ENCODE peak calls at places on chromosomes 4 and X, in six cellular contexts. G, Q, Y, U, E and X are unnamed samples.

GRCh38 chr4:62023633-62024032 is 823.5 kb downstream of the ADGRL3 start:
- DNase-seq in E (no peak), U (no peak), Y (no peak), Q (no peak), G (no peak), X (no peak)

GRCh38 chrX:127187095-127187494 is 367.6 kb downstream of the PRR32 start:
- DNase-seq in E (no peak), G (no peak), U (no peak), Q (no peak), Y (peak; percentile 3), X (no peak)

GRCh38 chrX:10103023-10103422 is 53.8 kb upstream of the CLCN4 start:
- DNase-seq in G (peak; percentile 32), Y (no peak), U (no peak), E (peak; percentile 24), Q (no peak), X (no peak)

GRCh38 chr4:103032575-103032974 is 13.1 kb upstream of the SLC9B1 start:
- DNase-seq in Q (no peak), G (no peak), U (peak; percentile 73), Y (peak; percentile 75), E (peak; percentile 32), X (peak; percentile 13)

GRCh38 chrX:109966246-109966645 is 36.7 kb upstream of the TMEM164 start:
- DNase-seq in E (no peak), G (no peak), U (no peak), Q (no peak), Y (no peak), X (peak; percentile 24)

GRCh38 chr4:108080752-108081151 is 88.0 kb downstream of the LEF1 start:
- DNase-seq in G (no peak), Y (no peak), E (no peak), U (no peak), Q (no peak), X (no peak)

GRCh38 chr4:183727482-183727881 is 68.4 kb downstream of the TRAPPC11 start:
- DNase-seq in Q (no peak), E (no peak), U (no peak), G (no peak), Y (no peak), X (no peak)

GRCh38 chr4:104896623-104897296 is 249.9 kb upstream of the TET2 start:
- DNase-seq in E (no peak), Y (no peak), U (no peak), Q (no peak), G (no peak), X (peak; percentile 40)

GRCh38 chr4:2745981-2746806 is 9.9 kb downstream of the TNIP2 start:
- DNase-seq in G (peak; percentile 10), Y (peak; percentile 76), U (no peak), Q (no peak), E (peak; percentile 85), X (peak; percentile 65)

GRCh38 chrX:136810493-136810892 is 29.8 kb upstream of the ARHGEF6 start:
- DNase-seq in E (no peak), U (no peak), Q (no peak), G (no peak), Y (peak; percentile 9), X (no peak)

GRCh38 chrX:20947411-20947912 is 426.8 kb upstream of the CNKSR2 start:
- DNase-seq in Q (no peak), E (no peak), U (no peak), G (no peak), Y (no peak), X (no peak)

GRCh38 chrX:148501121-148502066 is 977 bp downstream of the AFF2 start:
- DNase-seq in G (no peak), Y (peak; percentile 69), E (no peak), Q (no peak), U (no peak), X (no peak)

GRCh38 chr4:169279111-169279510 is 8.4 kb upstream of the SH3RF1 start:
- DNase-seq in Y (no peak), U (no peak), G (no peak), E (peak; percentile 75), Q (no peak), X (peak; percentile 95)

GRCh38 chr4:151012836-151013235 is 2.2 kb downstream of the LRBA start:
- DNase-seq in Y (no peak), Q (no peak), G (no peak), U (no peak), E (no peak), X (no peak)

GRCh38 chr4:183797445-183798248 is 107.5 kb upstream of the STOX2 start:
- DNase-seq in E (no peak), Y (peak; percentile 33), Q (no peak), G (no peak), U (no peak), X (peak; percentile 14)

GRCh38 chr4:91963489-91963888 is 340.3 kb upstream of the GRID2 start:
- DNase-seq in G (no peak), Y (no peak), U (no peak), E (peak; percentile 72), Q (no peak), X (peak; percentile 67)

GRCh38 chr4:110514889-110515479 is 39.0 kb downstream of the ENPEP start:
- DNase-seq in U (no peak), Y (peak; percentile 22), E (peak; percentile 30), Q (no peak), G (no peak), X (peak; percentile 18)

GRCh38 chrX:84336646-84337045 is 148.6 kb upstream of the RPS6KA6 start:
- DNase-seq in Y (no peak), E (peak; percentile 20), U (no peak), G (no peak), Q (no peak), X (no peak)

GRCh38 chr4:46270986-46271596 is 118.8 kb downstream of the GABRA2 start:
- DNase-seq in Y (peak; percentile 56), U (no peak), G (no peak), E (peak; percentile 4), Q (no peak), X (peak; percentile 32)

DNA sequence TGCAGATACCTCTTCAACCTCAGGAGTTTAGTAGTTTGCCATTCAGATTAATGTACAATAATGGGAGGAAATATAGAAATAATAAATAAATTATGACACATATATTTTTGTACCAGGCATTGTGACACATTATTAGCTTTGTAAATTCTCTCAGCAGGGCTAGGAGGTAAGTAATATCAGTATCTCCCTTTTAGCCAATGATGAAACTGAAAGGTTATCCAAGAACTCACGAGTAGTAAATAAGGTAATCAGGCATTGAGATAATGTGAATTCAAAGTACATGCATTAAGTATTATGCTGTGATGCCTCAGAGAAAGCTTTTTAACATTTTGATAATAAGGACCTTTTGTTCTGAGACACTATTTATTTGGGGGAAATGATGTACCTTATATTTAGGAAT is 5.3 kb upstream of the ARAP2 start:
- DNase-seq in Q (no peak), U (no peak), E (no peak), Y (no peak), G (no peak), X (no peak)
- H3K4me3 ChIP-seq in Q (no peak overlapping the region), U (no peak overlapping the region), E (no peak overlapping the region), Y (no peak overlapping the region), G (no peak overlapping the region), X (no peak overlapping the region)

GRCh38 chr4:453267-453666 is 45.7 kb downstream of the ZNF721 start:
- DNase-seq in U (no peak), Y (no peak), Q (no peak), G (no peak), E (no peak), X (no peak)
- H3K4me3 ChIP-seq in U (no peak overlapping the region), Y (no peak overlapping the region), Q (no peak overlapping the region), G (no peak overlapping the region), E (no peak overlapping the region), X (no peak overlapping the region)

DNA sequence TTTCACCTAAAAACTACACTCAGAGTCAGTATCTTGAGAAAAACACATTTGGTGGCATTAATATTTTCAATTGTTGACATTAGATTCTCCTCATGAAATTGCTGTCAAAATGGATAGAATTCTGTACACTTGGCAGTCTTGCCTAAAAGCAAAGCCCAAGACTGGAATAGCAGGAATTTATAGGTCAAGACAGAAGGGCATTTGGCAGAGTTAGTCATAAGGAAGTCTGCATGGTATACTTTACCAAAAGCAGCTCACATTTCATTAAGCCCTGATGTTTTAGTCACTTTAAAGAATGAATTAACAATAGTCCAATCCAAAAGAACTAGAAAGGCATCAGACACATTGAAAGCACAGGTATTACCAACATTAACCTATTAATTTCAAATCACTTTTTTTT is 7.1 kb downstream of the CCDC160 start:
- DNase-seq in E (peak; percentile 33), Q (no peak), G (no peak), U (no peak), Y (no peak), X (peak; percentile 58)
- H3K4me3 ChIP-seq in E (no peak overlapping the region), Q (no peak overlapping the region), G (no peak overlapping the region), U (no peak overlapping the region), Y (no peak overlapping the region), X (no peak overlapping the region)

GRCh38 chr4:128591482-128591881 is 218.0 kb upstream of the JADE1 start:
- DNase-seq in Y (no peak), E (no peak), G (no peak), U (no peak), Q (no peak), X (no peak)
- H3K4me3 ChIP-seq in Y (no peak overlapping the region), E (no peak overlapping the region), G (no peak overlapping the region), U (no peak overlapping the region), Q (no peak overlapping the region), X (no peak overlapping the region)

DNA sequence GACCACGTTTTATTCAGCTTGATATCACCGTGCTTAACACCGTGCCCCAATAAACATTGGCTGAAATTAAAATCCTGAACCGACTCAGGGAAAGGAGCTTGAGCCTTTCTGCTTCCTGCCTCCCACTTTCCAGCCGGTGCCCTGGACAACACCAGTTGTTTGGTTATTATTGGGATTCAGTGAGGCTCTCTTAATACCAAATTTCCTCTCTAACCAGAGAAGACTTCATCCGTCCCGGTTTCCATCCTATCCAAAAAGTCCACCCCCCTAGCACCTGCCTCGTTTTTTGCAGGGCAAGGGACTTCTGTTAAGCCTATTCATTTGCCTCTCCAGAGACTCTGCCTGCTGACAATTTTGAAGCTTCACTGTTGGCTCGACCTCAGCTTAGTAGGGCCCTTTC is 649 bp upstream of the PRSS12 start:
- DNase-seq in Q (no peak), E (no peak), U (no peak), Y (peak; percentile 21), G (no peak), X (no peak)
- H3K4me3 ChIP-seq in Q (no peak overlapping the region), E (peak overlapping the region; percentile 92), U (peak overlapping the region; percentile 76), Y (peak overlapping the region; percentile 62), G (peak overlapping the region; percentile 52), X (peak overlapping the region; percentile 58)

GRCh38 chrX:69182818-69183375 is 17.6 kb upstream of the PJA1 start:
- DNase-seq in E (no peak), Q (peak; percentile 57), U (no peak), Y (no peak), G (no peak), X (no peak)

GRCh38 chrX:69177511-69178162 is 12.4 kb upstream of the PJA1 start:
- DNase-seq in E (no peak), G (no peak), U (no peak), Y (no peak), Q (peak; percentile 21), X (no peak)

GRCh38 chrX:69178592-69178991 is 13.3 kb upstream of the PJA1 start:
- DNase-seq in U (no peak), Q (peak; percentile 1), G (no peak), E (no peak), Y (no peak), X (no peak)

GRCh38 chrX:69173906-69174305 is 8.7 kb upstream of the PJA1 start:
- DNase-seq in Q (no peak), E (no peak), U (no peak), Y (no peak), G (no peak), X (no peak)

DNA sequence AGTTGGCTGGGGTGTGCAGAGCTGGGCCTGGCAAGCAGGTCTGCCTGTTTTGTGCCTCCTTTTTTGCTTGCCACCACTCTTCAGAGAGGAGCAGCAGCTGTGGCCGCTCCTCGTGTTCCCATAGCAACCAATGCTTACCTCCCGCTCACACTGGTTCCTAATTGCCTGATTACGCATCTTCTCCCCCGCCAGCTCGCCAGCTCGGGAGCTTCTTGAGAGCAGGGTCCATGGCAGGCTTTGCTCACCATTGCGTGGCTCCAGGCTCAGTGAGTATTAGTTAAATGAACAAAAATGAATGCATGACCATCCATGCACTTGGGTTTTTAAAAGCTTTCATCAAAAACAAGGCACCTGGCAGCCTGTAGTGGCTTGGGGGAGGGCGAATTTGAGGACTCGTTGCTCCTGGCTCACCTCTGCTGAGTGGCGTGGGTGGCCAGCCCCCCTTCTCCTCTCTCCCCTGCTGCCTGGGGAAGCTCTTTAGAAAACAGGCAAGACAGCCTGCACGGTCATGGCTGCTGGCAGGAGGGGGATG is 14.2 kb upstream of the PJA1 start:
- DNase-seq in G (no peak), E (peak; percentile 29), Q (peak; percentile 26), U (no peak), Y (no peak), X (peak; percentile 51)
- H3K4me3 ChIP-seq in G (no peak overlapping the region), E (no peak overlapping the region), Q (no peak overlapping the region), U (no peak overlapping the region), Y (no peak overlapping the region), X (no peak overlapping the region)